ENCODE peak calls at places on chromosomes 13 and 19, in six cellular contexts. U is AG04450, R is brain microvascular endothelial cell, Q is HL-60, I is nephron progenitor cell, K is heart left ventricle. Y is an unnamed sample.

GRCh38 chr19:11519138-11519537 is 9.8 kb downstream of the ECSIT start:
- DNase-seq in U (no peak), I (no peak), Q (no peak), R (no peak), K (no peak), Y (no peak)

GRCh38 chr13:42532561-42533335 is 41.2 kb upstream of the TNFSF11 start:
- DNase-seq in Q (no peak), U (no peak), K (no peak), I (no peak), R (no peak), Y (no peak)

GRCh38 chr13:75704194-75704941 is 68.2 kb downstream of the LMO7 start:
- DNase-seq in U (peak), I (no peak), Q (no peak), K (no peak), R (peak), Y (no peak)

GRCh38 chr19:43769256-43769655 is 11.5 kb downstream of the KCNN4 start:
- DNase-seq in K (no peak), R (no peak), I (no peak), Q (no peak), U (no peak), Y (no peak)

GRCh38 chr13:49040872-49041271 is 65.2 kb downstream of the FNDC3A start:
- DNase-seq in U (no peak), K (no peak), I (no peak), R (no peak), Q (no peak), Y (no peak)

GRCh38 chr19:53112286-53112685 is 9.1 kb upstream of the ZNF160 start:
- DNase-seq in U (no peak), R (peak), Q (no peak), K (no peak), I (no peak), Y (no peak)

GRCh38 chr19:38729653-38730469 is 14.4 kb downstream of the CAPN12 start:
- DNase-seq in K (peak), U (no peak), Q (no peak), I (peak), R (peak), Y (no peak)

GRCh38 chr19:4487572-4487971 is 15.5 kb downstream of the HDGFL2 start:
- DNase-seq in K (no peak), Q (no peak), I (no peak), R (no peak), U (no peak), Y (no peak)

GRCh38 chr13:110338441-110339101 is 31.5 kb downstream of the COL4A2 start:
- DNase-seq in K (peak), R (peak), I (no peak), U (no peak), Q (no peak), Y (no peak)

GRCh38 chr13:74423434-74423833 is 289.2 kb upstream of the KLF12 start:
- DNase-seq in K (no peak), U (no peak), R (peak), I (no peak), Q (no peak), Y (no peak)

GRCh38 chr13:114248011-114248410 is 13.3 kb downstream of the CDC16 start:
- DNase-seq in Q (no peak), U (no peak), R (no peak), K (no peak), I (no peak), Y (peak)

GRCh38 chr19:3834349-3835054 is 34.3 kb downstream of the ZFR2 start:
- DNase-seq in R (no peak), K (no peak), U (no peak), I (no peak), Q (no peak), Y (no peak)

GRCh38 chr13:59710995-59711701 is 452.6 kb downstream of the DIAPH3 start:
- DNase-seq in I (no peak), K (no peak), U (no peak), Q (no peak), R (no peak), Y (peak)

GRCh38 chr19:36460046-36460445 is 29.3 kb downstream of the ZNF566 start:
- DNase-seq in Q (no peak), R (no peak), U (no peak), I (no peak), K (no peak), Y (no peak)

GRCh38 chr19:13794388-13794751 is 873 bp upstream of the ZSWIM4 start:
- DNase-seq in K (peak), R (peak), Q (no peak), U (peak), I (no peak), Y (peak)

GRCh38 chr13:33744589-33745369 is 73.2 kb upstream of the RFC3 start:
- DNase-seq in U (no peak), I (no peak), Q (no peak), R (no peak), K (no peak), Y (no peak)

GRCh38 chr13:94480672-94481145 is 1.2 kb upstream of the DCT start:
- DNase-seq in Q (peak), I (no peak), U (no peak), R (no peak), K (peak), Y (no peak)

GRCh38 chr19:918152-918437 is 962 bp downstream of the KISS1R start:
- DNase-seq in U (no peak), Q (no peak), I (no peak), R (no peak), K (no peak), Y (no peak)

GRCh38 chr19:31347828-31348314 is 1.4 kb downstream of the TSHZ3 start:
- DNase-seq in K (no peak), R (no peak), U (no peak), I (no peak), Q (no peak), Y (no peak)

GRCh38 chr13:27339299-27339698 is 68.7 kb downstream of the RASL11A start:
- DNase-seq in R (peak), U (no peak), I (peak), K (no peak), Q (no peak), Y (no peak)
- TF ChIP-seq CTCF in R (peak), U (peak), I (peak), K (no peak), Q (peak), Y (peak)

GRCh38 chr13:32723987-32724386 is 137.7 kb downstream of the PDS5B start:
- DNase-seq in K (no peak), Q (no peak), R (no peak), I (no peak), U (no peak), Y (no peak)
- TF ChIP-seq CTCF in K (no peak), Q (no peak), R (no peak), I (no peak), U (no peak), Y (no peak)

GRCh38 chr19:17490411-17490810 is 20.1 kb downstream of the SLC27A1 start:
- DNase-seq in I (no peak), Q (no peak), R (no peak), U (no peak), K (no peak), Y (no peak)

GRCh38 chr19:17491287-17491686 is 20.2 kb upstream of the PGLS start:
- DNase-seq in I (no peak), U (no peak), R (no peak), K (no peak), Q (no peak), Y (no peak)

GRCh38 chr19:17487240-17488121 is 17.2 kb downstream of the SLC27A1 start:
- DNase-seq in Q (no peak), K (no peak), R (no peak), I (no peak), U (no peak), Y (no peak)

GRCh38 chr19:17488593-17489391 is 18.5 kb downstream of the SLC27A1 start:
- DNase-seq in U (no peak), I (peak), K (peak), Q (no peak), R (no peak), Y (no peak)

DNA sequence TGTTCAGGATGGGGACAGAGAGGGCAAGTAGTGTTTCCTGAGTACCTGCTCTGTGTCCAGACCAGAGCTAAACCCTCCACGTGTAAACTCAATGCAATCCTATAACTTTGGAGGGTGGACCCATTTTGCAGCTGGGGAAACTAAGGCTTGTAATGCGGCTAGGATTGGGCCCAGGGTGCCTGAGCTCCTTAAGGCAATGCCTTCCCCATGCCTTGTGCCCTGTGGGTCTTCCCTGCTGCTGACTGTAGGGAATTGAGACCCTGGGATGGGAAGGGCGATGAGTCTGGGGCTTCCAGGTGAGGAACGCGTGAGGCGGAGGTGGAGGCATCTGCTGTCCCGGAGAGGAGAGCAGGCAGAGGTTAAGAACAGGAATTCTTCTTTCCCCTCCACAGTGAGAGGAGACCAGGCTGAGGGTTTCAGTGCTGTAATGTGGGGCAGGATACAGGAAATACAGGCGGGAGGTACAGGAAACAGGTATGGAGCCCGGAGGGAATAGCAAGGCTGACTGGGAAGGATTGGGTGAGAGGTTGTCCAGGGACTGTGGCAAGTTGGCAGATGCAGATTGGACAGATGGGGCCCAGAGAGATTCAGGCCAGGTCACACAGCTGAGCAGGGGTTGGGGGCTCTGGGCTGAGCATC is 19.2 kb downstream of the SLC27A1 start:
- DNase-seq in Q (no peak), R (no peak), I (no peak), K (no peak), U (no peak), Y (no peak)
- TF ChIP-seq CTCF in Q (no peak), R (no peak), I (peak), K (no peak), U (no peak), Y (no peak)

GRCh38 chr13:76735641-76736040 is 150.6 kb downstream of the KCTD12 start:
- DNase-seq in K (no peak), Q (no peak), I (no peak), R (no peak), U (no peak), Y (no peak)
- TF ChIP-seq CTCF in K (no peak), Q (no peak), I (no peak), R (no peak), U (no peak), Y (no peak)

DNA sequence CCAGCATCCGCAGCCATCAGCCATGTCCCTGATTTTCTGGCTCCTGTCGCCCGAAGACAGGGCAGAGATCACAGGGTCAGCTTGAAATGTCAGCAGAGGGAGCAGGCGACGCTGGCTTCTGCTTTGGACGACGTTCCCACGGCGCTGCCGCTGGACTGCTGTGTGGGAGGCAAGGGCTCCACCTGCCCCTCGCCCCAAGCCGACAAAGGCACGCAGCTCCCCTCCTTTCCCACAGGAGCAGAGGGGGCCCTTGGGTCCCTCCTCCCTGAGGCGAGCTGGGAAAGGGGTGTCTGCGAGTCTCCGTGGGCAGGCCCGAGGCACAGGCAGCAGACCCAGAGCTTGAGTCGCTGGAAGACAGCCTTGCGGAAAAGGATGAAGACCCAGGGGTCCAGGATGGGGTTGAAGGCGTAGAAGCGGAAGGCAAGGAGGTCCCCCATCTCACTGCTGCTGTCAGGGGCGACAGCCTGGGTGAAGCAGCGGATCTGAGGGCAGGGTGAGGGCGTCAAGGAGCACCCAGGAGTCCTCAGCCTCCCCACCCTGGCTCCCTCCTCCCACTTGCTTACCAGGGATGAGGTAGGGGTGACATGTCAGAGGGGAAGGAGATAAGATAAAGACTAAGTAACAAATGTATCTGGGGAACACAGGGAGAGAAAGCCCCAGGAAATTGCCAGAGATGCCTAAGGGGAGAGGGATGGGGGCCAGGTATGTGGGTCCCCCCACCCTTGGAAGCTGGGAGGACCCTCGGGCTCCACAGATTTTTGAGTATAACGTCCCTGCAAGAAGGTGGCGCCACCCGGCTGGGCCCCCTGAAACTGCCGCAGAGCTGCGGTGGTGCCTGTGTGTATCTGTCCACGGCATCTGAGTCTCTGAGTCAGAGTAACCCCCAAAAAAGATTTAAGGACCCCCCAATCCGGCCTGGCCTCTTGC is 3.4 kb downstream of the PTGIR start:
- DNase-seq in K (peak), U (no peak), I (peak), Q (no peak), R (no peak), Y (no peak)
- TF ChIP-seq CTCF in K (no peak), U (peak), I (no peak), Q (no peak), R (peak), Y (no peak)

GRCh38 chr19:40858109-40858508 is 7.9 kb upstream of the CYP2A6 start:
- DNase-seq in I (no peak), K (no peak), R (no peak), U (no peak), Q (no peak), Y (no peak)
- TF ChIP-seq CTCF in I (no peak), K (no peak), R (no peak), U (no peak), Q (no peak), Y (no peak)

GRCh38 chr19:6739390-6739883 is at the start of gene TRIP10:
- DNase-seq in U (no peak), Q (no peak), K (peak), R (peak), I (peak), Y (peak)

GRCh38 chr19:6737873-6738725 is 719 bp upstream of the GPR108 start:
- DNase-seq in K (peak), Q (peak), R (peak), U (peak), I (peak), Y (peak)

GRCh38 chr19:6737284-6737872 is at the start of gene GPR108:
- DNase-seq in Q (peak), I (peak), U (peak), R (peak), K (peak), Y (peak)

GRCh38 chr19:6739884-6740588 is 556 bp downstream of the TRIP10 start:
- DNase-seq in I (peak), K (peak), U (no peak), R (no peak), Q (no peak), Y (no peak)

GRCh38 chr19:6738726-6739389 is 622 bp upstream of the TRIP10 start:
- DNase-seq in Q (no peak), U (no peak), I (peak), K (peak), R (no peak), Y (no peak)
- TF ChIP-seq CTCF in Q (no peak), U (no peak), I (no peak), K (no peak), R (no peak), Y (no peak)

DNA sequence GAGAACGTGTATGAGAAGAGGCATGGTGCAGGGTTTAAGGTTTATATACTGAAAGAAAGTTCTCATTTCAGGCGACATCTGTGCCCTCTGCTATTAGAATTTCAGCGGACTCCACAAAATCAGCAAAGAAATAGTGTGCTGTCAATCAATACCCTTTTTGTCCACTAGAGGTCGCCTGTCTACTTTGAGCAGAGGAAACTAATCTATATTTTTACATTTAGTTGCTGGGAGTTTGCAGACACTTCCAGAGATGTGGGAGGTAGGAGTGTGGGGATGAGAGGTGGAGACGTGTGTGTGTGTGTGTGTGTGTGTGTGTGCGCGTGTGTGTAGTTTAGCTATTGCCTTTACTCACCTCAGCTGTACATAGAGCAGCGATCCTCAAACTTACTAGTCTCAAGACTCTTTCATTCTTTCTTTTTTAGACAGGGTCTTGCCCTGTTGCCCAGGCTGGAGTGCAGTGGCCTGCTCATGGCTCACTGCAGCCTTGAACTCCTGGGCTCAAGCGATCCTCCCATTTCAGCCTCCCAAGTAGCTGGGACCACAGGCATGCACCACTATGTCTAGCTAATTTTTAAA is 9.7 kb downstream of the INAFM1 start:
- DNase-seq in K (no peak), Q (peak), R (peak), U (peak), I (peak), Y (no peak)
- TF ChIP-seq CTCF in K (peak), Q (peak), R (peak), U (peak), I (peak), Y (peak)

DNA sequence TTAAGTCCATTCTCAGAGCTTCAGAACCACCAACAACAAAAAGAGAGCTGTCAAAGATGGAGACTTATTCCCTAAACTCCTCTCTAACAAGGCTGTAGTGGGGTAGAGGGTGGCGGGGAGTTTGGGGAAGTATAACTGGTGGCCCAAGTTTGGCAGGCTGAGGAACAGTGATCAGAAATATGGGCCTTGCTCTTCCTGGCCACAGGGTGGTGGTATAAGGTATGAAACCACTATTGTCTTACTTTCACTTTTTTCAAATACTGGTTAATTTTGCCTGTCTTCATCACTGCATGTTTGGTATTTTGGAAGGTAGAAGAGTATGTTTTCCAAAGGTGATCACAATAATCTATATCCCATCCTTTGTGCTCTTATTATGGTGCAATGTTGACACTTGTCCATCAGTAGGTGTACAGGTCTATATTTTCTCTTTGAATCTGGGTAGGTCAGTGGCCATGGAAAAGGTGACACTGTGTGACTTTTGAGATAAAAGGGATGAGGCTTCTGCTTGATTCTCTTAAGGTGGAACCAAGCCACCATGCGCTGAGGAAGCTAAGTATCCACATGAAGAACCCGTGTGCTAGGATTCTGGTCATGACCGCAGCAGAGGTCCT is 23.2 kb upstream of the GPC5 start:
- DNase-seq in U (no peak), Q (no peak), K (no peak), R (no peak), I (peak), Y (no peak)
- TF ChIP-seq CTCF in U (peak), Q (peak), K (peak), R (peak), I (peak), Y (peak)

GRCh38 chr19:50706387-50706786 is 13.2 kb downstream of the SHANK1 start:
- DNase-seq in K (no peak), R (no peak), I (no peak), U (no peak), Q (no peak), Y (no peak)

GRCh38 chr19:50702158-50702869 is 17.3 kb downstream of the SHANK1 start:
- DNase-seq in Q (no peak), K (no peak), I (no peak), U (no peak), R (no peak), Y (no peak)

GRCh38 chr19:50702870-50703829 is 16.5 kb downstream of the SHANK1 start:
- DNase-seq in U (no peak), I (no peak), Q (no peak), R (no peak), K (no peak), Y (no peak)

GRCh38 chr19:50705422-50706019 is 14.1 kb downstream of the SHANK1 start:
- DNase-seq in R (peak), U (peak), K (no peak), Q (no peak), I (peak), Y (peak)

DNA sequence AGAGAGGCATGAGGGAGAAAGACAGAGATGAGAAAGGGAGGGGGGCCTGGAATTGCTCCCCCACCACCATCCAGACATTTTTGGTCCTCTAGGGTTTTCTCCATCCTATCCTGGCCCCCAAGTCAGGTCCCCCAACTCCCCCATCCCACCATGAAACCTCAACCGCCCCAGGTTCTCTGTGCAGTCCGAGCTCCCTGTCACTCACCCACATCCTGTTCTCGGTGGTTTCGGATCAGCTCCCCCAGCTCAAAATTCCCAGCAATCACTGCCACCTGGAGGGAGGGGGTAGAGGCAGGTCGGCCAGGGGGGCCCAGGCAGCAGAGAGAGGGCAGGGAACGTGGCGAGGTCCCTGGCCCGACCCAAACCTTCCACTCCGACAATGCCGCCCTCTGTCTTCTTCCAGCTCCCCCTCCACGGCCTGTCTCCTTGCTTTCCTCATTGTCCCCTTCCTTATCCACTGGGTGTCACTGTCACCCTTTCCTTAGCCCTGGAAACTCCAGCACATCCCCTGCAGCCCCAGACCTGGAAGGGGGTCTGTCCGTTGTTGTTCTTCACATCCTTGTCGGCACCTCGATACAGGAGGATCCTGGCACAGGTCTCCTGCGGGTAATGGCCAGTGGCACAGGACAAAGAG is 15.6 kb downstream of the SHANK1 start:
- DNase-seq in I (no peak), K (peak), U (no peak), Q (no peak), R (no peak), Y (no peak)
- TF ChIP-seq CTCF in I (peak), K (no peak), U (no peak), Q (no peak), R (peak), Y (no peak)

Y was measured in AG09319.